ENCODE peak calls at places on chromosomes 4 and X, in eight cellular contexts. M is K562, L is Calu3, R is transverse colon, P is left ventricle myocardium inferior, F is uterus, U is progenitor cell of endocrine pancreas, G is cardiac fibroblast. I is an unnamed sample.

GRCh38 chr4:112277220-112277619 is 8.5 kb downstream of the TIFA start:
- DNase-seq in M (no peak), L (no peak), R (no peak), P (no peak), F (no peak), U (no peak), G (no peak), I (no peak)

GRCh38 chr4:163400911-163401310 is 57.2 kb downstream of the NPY5R start:
- DNase-seq in M (no peak), L (no peak), R (no peak), P (no peak), F (no peak), U (no peak), G (no peak), I (no peak)

GRCh38 chr4:3307060-3307459 is 14.2 kb downstream of the RGS12 start:
- DNase-seq in M (no peak), L (no peak), R (no peak), P (no peak), F (no peak), U (no peak), G (no peak), I (no peak)

GRCh38 chr4:185774076-185774731 is 37.8 kb downstream of the SORBS2 start:
- DNase-seq in M (no peak), L (no peak), R (no peak), P (no peak), F (no peak), U (no peak), G (peak; percentile 46), I (no peak)

GRCh38 chr4:16597829-16598228 is 300.6 kb downstream of the LDB2 start:
- DNase-seq in M (no peak), L (no peak), R (no peak), P (no peak), F (no peak), U (no peak), G (peak; percentile 51), I (no peak)

GRCh38 chr4:84814100-84814750 is 152.3 kb downstream of the WDFY3 start:
- DNase-seq in M (no peak), L (peak; percentile 48), R (no peak), P (no peak), F (peak; percentile 24), U (no peak), G (peak; percentile 95), I (peak; percentile 61)

GRCh38 chr4:54192811-54193210 is 36.3 kb upstream of the PDGFRA start:
- DNase-seq in M (no peak), L (no peak), R (no peak), P (no peak), F (no peak), U (no peak), G (no peak), I (no peak)

GRCh38 chrX:114985967-114986592 is 31.3 kb downstream of the IL13RA2 start:
- DNase-seq in M (no peak), L (peak; percentile 39), R (no peak), P (no peak), F (no peak), U (no peak), G (no peak), I (no peak)

GRCh38 chrX:23662853-23663252 is 4.4 kb upstream of the PRDX4 start:
- DNase-seq in M (no peak), L (no peak), R (no peak), P (no peak), F (no peak), U (no peak), G (peak; percentile 72), I (peak; percentile 34)

GRCh38 chr4:156946508-156947197 is 24.9 kb downstream of the PDGFC start:
- DNase-seq in M (no peak), L (no peak), R (no peak), P (no peak), F (peak; percentile 78), U (no peak), G (peak; percentile 99), I (peak; percentile 88)

GRCh38 chr4:136927172-136927571 is 605.1 kb downstream of the PCDH18 start:
- DNase-seq in M (no peak), L (no peak), R (no peak), P (no peak), F (no peak), U (no peak), G (peak; percentile 65), I (no peak)

GRCh38 chr4:7103599-7104365 is 35.9 kb upstream of the GRPEL1 start:
- DNase-seq in M (no peak), L (peak; percentile 18), R (peak; percentile 86), P (peak; percentile 81), F (peak; percentile 79), U (no peak), G (no peak), I (no peak)

GRCh38 chr4:3253808-3254207 is 4.8 kb downstream of the MSANTD1 start:
- DNase-seq in M (no peak), L (no peak), R (peak; percentile 3), P (peak; percentile 5), F (peak; percentile 8), U (no peak), G (no peak), I (no peak)

GRCh38 chrX:53435997-53436396 is 1.8 kb upstream of the HSD17B10 start:
- DNase-seq in M (peak; percentile 69), L (peak; percentile 70), R (peak; percentile 67), P (peak; percentile 36), F (peak; percentile 62), U (peak; percentile 50), G (peak; percentile 72), I (no peak)

GRCh38 chr4:8568068-8568668 is 12.0 kb upstream of the GPR78 start:
- DNase-seq in M (no peak), L (no peak), R (no peak), P (no peak), F (no peak), U (no peak), G (no peak), I (no peak)

GRCh38 chr4:142036795-142037583 is 400.6 kb downstream of the IL15 start:
- DNase-seq in M (no peak), L (no peak), R (no peak), P (no peak), F (no peak), U (no peak), G (peak; percentile 65), I (no peak)

GRCh38 chrX:103197721-103198306 is 17.1 kb upstream of the BEX4 start:
- DNase-seq in M (no peak), L (no peak), R (no peak), P (no peak), F (no peak), U (no peak), G (peak; percentile 28), I (no peak)

GRCh38 chr4:184752496-184753275 is 18.8 kb upstream of the CENPU start:
- DNase-seq in M (no peak), L (no peak), R (no peak), P (no peak), F (no peak), U (no peak), G (no peak), I (no peak)

GRCh38 chr4:184757810-184758209 is 23.9 kb upstream of the CENPU start:
- DNase-seq in M (no peak), L (no peak), R (no peak), P (no peak), F (peak; percentile 67), U (no peak), G (peak; percentile 72), I (no peak)

GRCh38 chr4:184751585-184751956 is 17.7 kb upstream of the CENPU start:
- DNase-seq in M (no peak), L (no peak), R (no peak), P (no peak), F (no peak), U (no peak), G (no peak), I (no peak)

GRCh38 chr4:184755278-184755677 is 21.4 kb upstream of the CENPU start:
- DNase-seq in M (no peak), L (no peak), R (no peak), P (no peak), F (no peak), U (no peak), G (peak; percentile 78), I (no peak)

GRCh38 chr4:184756399-184756798 is 22.5 kb upstream of the CENPU start:
- DNase-seq in M (no peak), L (no peak), R (no peak), P (no peak), F (peak; percentile 46), U (no peak), G (peak; percentile 80), I (no peak)
- TF ChIP-seq CTCF in M (no peak), L (no peak), R (no peak), P (no peak), F (no peak), U (no peak), G (no peak), I (no peak)

GRCh38 chr4:73258668-73259551 is at the start of gene ANKRD17:
- DNase-seq in M (peak; percentile 76), L (peak; percentile 88), R (peak; percentile 96), P (peak; percentile 92), F (peak; percentile 91), U (peak; percentile 87), G (peak; percentile 95), I (peak; percentile 80)
- TF ChIP-seq CTCF in M (no peak), L (no peak), R (peak; percentile 38), P (peak; percentile 42), F (peak; percentile 56), U (no peak), G (no peak), I (no peak)

GRCh38 chrX:29560065-29560464 is 655.3 kb upstream of the MAGEB2 start:
- DNase-seq in M (no peak), L (no peak), R (no peak), P (no peak), F (no peak), U (no peak), G (no peak), I (no peak)

GRCh38 chrX:29553542-29553941 is 661.8 kb upstream of the MAGEB2 start:
- DNase-seq in M (no peak), L (no peak), R (no peak), P (no peak), F (no peak), U (no peak), G (no peak), I (no peak)

GRCh38 chrX:29561417-29561816 is 653.9 kb upstream of the MAGEB2 start:
- DNase-seq in M (no peak), L (peak; percentile 1), R (no peak), P (no peak), F (no peak), U (no peak), G (peak; percentile 52), I (no peak)

DNA sequence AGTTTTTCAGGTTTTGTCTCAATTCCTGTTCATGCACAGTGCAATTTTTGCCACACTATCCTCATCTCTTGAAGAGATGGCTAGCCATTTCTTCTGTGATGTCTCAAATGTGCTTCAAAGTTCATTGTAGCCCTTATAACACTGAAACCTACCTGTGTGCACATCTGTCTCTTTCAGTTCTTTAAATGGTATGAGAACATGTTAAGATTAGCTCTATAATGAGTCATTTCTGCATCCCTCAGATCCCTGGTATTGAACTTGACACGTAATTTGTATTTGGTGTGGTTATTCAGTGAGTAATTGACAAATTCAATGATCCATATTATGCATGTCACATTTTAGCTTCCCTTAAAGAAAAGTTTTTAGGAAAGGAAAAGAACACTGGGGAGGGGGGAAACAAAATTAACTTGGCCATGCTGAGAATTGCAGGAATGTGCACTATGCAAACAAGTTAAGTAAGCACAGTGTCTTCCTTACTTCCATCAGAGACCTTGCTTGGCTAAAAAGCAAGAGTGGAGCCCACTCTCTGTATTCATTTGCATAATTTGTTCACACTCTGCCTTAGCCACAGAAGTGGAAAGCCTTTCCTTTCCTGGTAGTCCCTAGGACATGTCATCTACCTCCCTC is 659.8 kb upstream of the MAGEB2 start:
- DNase-seq in M (no peak), L (no peak), R (no peak), P (no peak), F (no peak), U (no peak), G (no peak), I (no peak)
- TF ChIP-seq CTCF in M (no peak), L (no peak), R (no peak), P (no peak), F (no peak), U (no peak), G (no peak), I (no peak)

GRCh38 chr4:186778134-186778533 is 54.5 kb upstream of the FAT1 start:
- DNase-seq in M (no peak), L (no peak), R (no peak), P (no peak), F (no peak), U (no peak), G (no peak), I (no peak)
- TF ChIP-seq CTCF in M (no peak), L (no peak), R (no peak), P (no peak), F (no peak), U (no peak), G (no peak), I (no peak)

I was measured in AG04450.